ENCODE peak calls at places on chromosomes 4 and X, in eight cellular contexts. One of them, this sample, is unnamed.

GRCh38 chr4:25500626-25501318 is 123.7 kb downstream of the ANAPC4 start:
- DNase-seq in HT-29: no peak
- DNase-seq in trophoblast cell: no peak
- DNase-seq in CD4-positive, alpha-beta T cell: no peak
- DNase-seq in stimulated activated CD4-positive, alpha-beta T cell treated with anti-CD3 and anti-CD28 coated beads, Interleukin-4, amount 100 ng/mL, for 48 hours: no peak
- DNase-seq in body of pancreas: no peak
- DNase-seq in mesenchymal stem cell: no peak
- DNase-seq in activated naive CD4-positive, alpha-beta T cell: no peak
- DNase-seq in this sample: no peak

GRCh38 chr4:134327274-134328122 is 125.9 kb upstream of the PABPC4L start:
- DNase-seq in mesenchymal stem cell: no peak
- DNase-seq in HT-29: no peak
- DNase-seq in activated naive CD4-positive, alpha-beta T cell: no peak
- DNase-seq in body of pancreas: no peak
- DNase-seq in trophoblast cell: no peak
- DNase-seq in CD4-positive, alpha-beta T cell: no peak
- DNase-seq in stimulated activated CD4-positive, alpha-beta T cell treated with anti-CD3 and anti-CD28 coated beads, Interleukin-4, amount 100 ng/mL, for 48 hours: no peak
- DNase-seq in this sample: no peak

GRCh38 chrX:56248492-56248891 is 16.3 kb downstream of the KLF8 start:
- DNase-seq in stimulated activated CD4-positive, alpha-beta T cell treated with anti-CD3 and anti-CD28 coated beads, Interleukin-4, amount 100 ng/mL, for 48 hours: peak
- DNase-seq in trophoblast cell: peak
- DNase-seq in activated naive CD4-positive, alpha-beta T cell: no peak
- DNase-seq in CD4-positive, alpha-beta T cell: peak
- DNase-seq in body of pancreas: peak
- DNase-seq in mesenchymal stem cell: peak
- DNase-seq in HT-29: peak
- DNase-seq in this sample: peak

GRCh38 chr4:152784490-152785195 is 4.9 kb downstream of the ARFIP1 start:
- DNase-seq in HT-29: peak
- DNase-seq in trophoblast cell: peak
- DNase-seq in activated naive CD4-positive, alpha-beta T cell: no peak
- DNase-seq in mesenchymal stem cell: peak
- DNase-seq in stimulated activated CD4-positive, alpha-beta T cell treated with anti-CD3 and anti-CD28 coated beads, Interleukin-4, amount 100 ng/mL, for 48 hours: no peak
- DNase-seq in CD4-positive, alpha-beta T cell: no peak
- DNase-seq in body of pancreas: peak
- DNase-seq in this sample: peak

GRCh38 chr4:137367608-137368007 is 164.7 kb downstream of the PCDH18 start:
- DNase-seq in trophoblast cell: no peak
- DNase-seq in activated naive CD4-positive, alpha-beta T cell: no peak
- DNase-seq in CD4-positive, alpha-beta T cell: no peak
- DNase-seq in mesenchymal stem cell: peak
- DNase-seq in stimulated activated CD4-positive, alpha-beta T cell treated with anti-CD3 and anti-CD28 coated beads, Interleukin-4, amount 100 ng/mL, for 48 hours: no peak
- DNase-seq in body of pancreas: no peak
- DNase-seq in HT-29: no peak
- DNase-seq in this sample: peak

GRCh38 chr4:24862073-24862751 is 50.6 kb downstream of the CCDC149 start:
- DNase-seq in stimulated activated CD4-positive, alpha-beta T cell treated with anti-CD3 and anti-CD28 coated beads, Interleukin-4, amount 100 ng/mL, for 48 hours: no peak
- DNase-seq in HT-29: no peak
- DNase-seq in activated naive CD4-positive, alpha-beta T cell: no peak
- DNase-seq in CD4-positive, alpha-beta T cell: no peak
- DNase-seq in mesenchymal stem cell: no peak
- DNase-seq in trophoblast cell: no peak
- DNase-seq in body of pancreas: no peak
- DNase-seq in this sample: no peak

GRCh38 chr4:10897076-10897475 is 212.5 kb upstream of the CLNK start:
- DNase-seq in mesenchymal stem cell: no peak
- DNase-seq in activated naive CD4-positive, alpha-beta T cell: no peak
- DNase-seq in HT-29: no peak
- DNase-seq in trophoblast cell: no peak
- DNase-seq in stimulated activated CD4-positive, alpha-beta T cell treated with anti-CD3 and anti-CD28 coated beads, Interleukin-4, amount 100 ng/mL, for 48 hours: no peak
- DNase-seq in body of pancreas: no peak
- DNase-seq in CD4-positive, alpha-beta T cell: no peak
- DNase-seq in this sample: no peak

GRCh38 chr4:31613946-31614623 is 893.9 kb downstream of the PCDH7 start:
- DNase-seq in stimulated activated CD4-positive, alpha-beta T cell treated with anti-CD3 and anti-CD28 coated beads, Interleukin-4, amount 100 ng/mL, for 48 hours: no peak
- DNase-seq in trophoblast cell: no peak
- DNase-seq in activated naive CD4-positive, alpha-beta T cell: no peak
- DNase-seq in mesenchymal stem cell: peak
- DNase-seq in body of pancreas: no peak
- DNase-seq in HT-29: no peak
- DNase-seq in CD4-positive, alpha-beta T cell: no peak
- DNase-seq in this sample: peak

GRCh38 chrX:134670241-134670811 is 12.1 kb upstream of the PLAC1 start:
- DNase-seq in trophoblast cell: peak
- DNase-seq in CD4-positive, alpha-beta T cell: no peak
- DNase-seq in stimulated activated CD4-positive, alpha-beta T cell treated with anti-CD3 and anti-CD28 coated beads, Interleukin-4, amount 100 ng/mL, for 48 hours: no peak
- DNase-seq in HT-29: no peak
- DNase-seq in body of pancreas: peak
- DNase-seq in mesenchymal stem cell: peak
- DNase-seq in activated naive CD4-positive, alpha-beta T cell: no peak
- DNase-seq in this sample: peak

GRCh38 chrX:103918050-103918449 is 44.4 kb upstream of the TMSB15B start:
- DNase-seq in stimulated activated CD4-positive, alpha-beta T cell treated with anti-CD3 and anti-CD28 coated beads, Interleukin-4, amount 100 ng/mL, for 48 hours: peak
- DNase-seq in mesenchymal stem cell: peak
- DNase-seq in HT-29: peak
- DNase-seq in trophoblast cell: peak
- DNase-seq in activated naive CD4-positive, alpha-beta T cell: peak
- DNase-seq in CD4-positive, alpha-beta T cell: no peak
- DNase-seq in body of pancreas: peak
- DNase-seq in this sample: peak